ENCODE peak calls at places on chromosome 18, in eight cellular contexts. One of them, this sample, is unnamed.

GRCh38 chr18:23902396-23902795 is 112.2 kb upstream of the TTC39C start:
- DNase-seq in left colon: no peak
- DNase-seq in ovary: no peak
- DNase-seq in progenitor cell of endocrine pancreas: no peak
- DNase-seq in iris pigment epithelial cell: no peak
- DNase-seq in NCI-H345: peak
- DNase-seq in Calu3: no peak
- DNase-seq in A549: no peak
- DNase-seq in this sample: no peak

GRCh38 chr18:2883137-2883671 is 36.4 kb downstream of the EMILIN2 start:
- DNase-seq in NCI-H345: no peak
- DNase-seq in progenitor cell of endocrine pancreas: no peak
- DNase-seq in ovary: no peak
- DNase-seq in A549: no peak
- DNase-seq in Calu3: no peak
- DNase-seq in left colon: peak
- DNase-seq in iris pigment epithelial cell: no peak
- DNase-seq in this sample: no peak

GRCh38 chr18:76805221-76805620 is 17.1 kb upstream of the ZNF236 start:
- DNase-seq in NCI-H345: no peak
- DNase-seq in A549: no peak
- DNase-seq in left colon: no peak
- DNase-seq in Calu3: no peak
- DNase-seq in ovary: no peak
- DNase-seq in iris pigment epithelial cell: peak
- DNase-seq in progenitor cell of endocrine pancreas: no peak
- DNase-seq in this sample: no peak

GRCh38 chr18:63882333-63883141 is 5.0 kb upstream of the SERPINB2 start:
- DNase-seq in ovary: no peak
- DNase-seq in progenitor cell of endocrine pancreas: no peak
- DNase-seq in A549: peak
- DNase-seq in iris pigment epithelial cell: peak
- DNase-seq in NCI-H345: no peak
- DNase-seq in Calu3: peak
- DNase-seq in left colon: no peak
- DNase-seq in this sample: peak

GRCh38 chr18:67951166-67951565 is 434.6 kb upstream of the DSEL start:
- DNase-seq in iris pigment epithelial cell: peak
- DNase-seq in ovary: no peak
- DNase-seq in NCI-H345: no peak
- DNase-seq in left colon: no peak
- DNase-seq in Calu3: no peak
- DNase-seq in progenitor cell of endocrine pancreas: no peak
- DNase-seq in A549: no peak
- DNase-seq in this sample: peak

GRCh38 chr18:26301681-26302080 is 75.4 kb downstream of the TAF4B start:
- DNase-seq in progenitor cell of endocrine pancreas: no peak
- DNase-seq in ovary: no peak
- DNase-seq in Calu3: no peak
- DNase-seq in A549: peak
- DNase-seq in left colon: no peak
- DNase-seq in NCI-H345: no peak
- DNase-seq in iris pigment epithelial cell: peak
- DNase-seq in this sample: peak

GRCh38 chr18:28438381-28438780 is 261.5 kb upstream of the CDH2 start:
- DNase-seq in iris pigment epithelial cell: no peak
- DNase-seq in Calu3: no peak
- DNase-seq in ovary: no peak
- DNase-seq in progenitor cell of endocrine pancreas: no peak
- DNase-seq in NCI-H345: no peak
- DNase-seq in left colon: no peak
- DNase-seq in A549: no peak
- DNase-seq in this sample: no peak

GRCh38 chr18:37570336-37570930 is 4.8 kb upstream of the CELF4 start:
- DNase-seq in A549: no peak
- DNase-seq in progenitor cell of endocrine pancreas: no peak
- DNase-seq in ovary: no peak
- DNase-seq in left colon: no peak
- DNase-seq in NCI-H345: peak
- DNase-seq in iris pigment epithelial cell: no peak
- DNase-seq in Calu3: no peak
- DNase-seq in this sample: no peak

GRCh38 chr18:62187543-62188378 is 706 bp downstream of the RELCH start:
- DNase-seq in NCI-H345: no peak
- DNase-seq in progenitor cell of endocrine pancreas: peak
- DNase-seq in A549: peak
- DNase-seq in iris pigment epithelial cell: peak
- DNase-seq in ovary: peak
- DNase-seq in Calu3: peak
- DNase-seq in left colon: peak
- DNase-seq in this sample: peak

GRCh38 chr18:7789853-7790552 is 222.9 kb downstream of the PTPRM start:
- DNase-seq in NCI-H345: peak
- DNase-seq in Calu3: peak
- DNase-seq in progenitor cell of endocrine pancreas: no peak
- DNase-seq in A549: peak
- DNase-seq in ovary: no peak
- DNase-seq in left colon: no peak
- DNase-seq in iris pigment epithelial cell: peak
- DNase-seq in this sample: peak

GRCh38 chr18:49994410-49994809 is 181.1 kb upstream of the ACAA2 start:
- DNase-seq in iris pigment epithelial cell: no peak
- DNase-seq in NCI-H345: no peak
- DNase-seq in Calu3: no peak
- DNase-seq in left colon: no peak
- DNase-seq in A549: no peak
- DNase-seq in progenitor cell of endocrine pancreas: no peak
- DNase-seq in ovary: no peak
- DNase-seq in this sample: no peak

GRCh38 chr18:73683618-73684238 is 463.9 kb downstream of the FBXO15 start:
- DNase-seq in left colon: no peak
- DNase-seq in NCI-H345: no peak
- DNase-seq in Calu3: peak
- DNase-seq in A549: no peak
- DNase-seq in ovary: no peak
- DNase-seq in progenitor cell of endocrine pancreas: no peak
- DNase-seq in iris pigment epithelial cell: no peak
- DNase-seq in this sample: peak

GRCh38 chr18:74596959-74597661 is 560 bp upstream of the ZNF407 start:
- DNase-seq in NCI-H345: peak
- DNase-seq in progenitor cell of endocrine pancreas: peak
- DNase-seq in ovary: peak
- DNase-seq in left colon: peak
- DNase-seq in A549: peak
- DNase-seq in Calu3: peak
- DNase-seq in iris pigment epithelial cell: peak
- DNase-seq in this sample: peak

GRCh38 chr18:79486356-79487197 is 90.8 kb downstream of the NFATC1 start:
- DNase-seq in progenitor cell of endocrine pancreas: no peak
- DNase-seq in A549: no peak
- DNase-seq in Calu3: no peak
- DNase-seq in ovary: no peak
- DNase-seq in iris pigment epithelial cell: no peak
- DNase-seq in NCI-H345: no peak
- DNase-seq in left colon: no peak
- DNase-seq in this sample: no peak

GRCh38 chr18:45688834-45689233 is 35.1 kb upstream of the SLC14A1 start:
- DNase-seq in iris pigment epithelial cell: no peak
- DNase-seq in A549: no peak
- DNase-seq in progenitor cell of endocrine pancreas: no peak
- DNase-seq in Calu3: no peak
- DNase-seq in NCI-H345: peak
- DNase-seq in ovary: no peak
- DNase-seq in left colon: no peak
- DNase-seq in this sample: no peak

GRCh38 chr18:10318686-10318960 is 135.8 kb upstream of the APCDD1 start:
- DNase-seq in iris pigment epithelial cell: no peak
- DNase-seq in Calu3: no peak
- DNase-seq in A549: no peak
- DNase-seq in NCI-H345: no peak
- DNase-seq in ovary: no peak
- DNase-seq in progenitor cell of endocrine pancreas: no peak
- DNase-seq in left colon: no peak
- DNase-seq in this sample: peak

GRCh38 chr18:62384610-62385097 is 59.5 kb downstream of the TNFRSF11A start:
- DNase-seq in Calu3: no peak
- DNase-seq in progenitor cell of endocrine pancreas: peak
- DNase-seq in A549: peak
- DNase-seq in ovary: no peak
- DNase-seq in iris pigment epithelial cell: peak
- DNase-seq in left colon: no peak
- DNase-seq in NCI-H345: no peak
- DNase-seq in this sample: no peak

GRCh38 chr18:22434973-22435608 is 17.4 kb upstream of the CTAGE1 start:
- DNase-seq in Calu3: no peak
- DNase-seq in progenitor cell of endocrine pancreas: no peak
- DNase-seq in ovary: no peak
- DNase-seq in left colon: no peak
- DNase-seq in A549: peak
- DNase-seq in iris pigment epithelial cell: peak
- DNase-seq in NCI-H345: no peak
- DNase-seq in this sample: peak

GRCh38 chr18:50297621-50298442 is 10.3 kb upstream of the CXXC1 start:
- DNase-seq in A549: peak
- DNase-seq in ovary: peak
- DNase-seq in Calu3: peak
- DNase-seq in left colon: peak
- DNase-seq in progenitor cell of endocrine pancreas: no peak
- DNase-seq in NCI-H345: peak
- DNase-seq in iris pigment epithelial cell: peak
- DNase-seq in this sample: peak

GRCh38 chr18:47397671-47398319 is 146.3 kb upstream of the SKOR2 start:
- DNase-seq in A549: peak
- DNase-seq in Calu3: no peak
- DNase-seq in NCI-H345: no peak
- DNase-seq in left colon: no peak
- DNase-seq in iris pigment epithelial cell: no peak
- DNase-seq in progenitor cell of endocrine pancreas: no peak
- DNase-seq in ovary: no peak
- DNase-seq in this sample: no peak

GRCh38 chr18:77086034-77086433 is 46.5 kb downstream of the MBP start:
- DNase-seq in iris pigment epithelial cell: peak
- DNase-seq in progenitor cell of endocrine pancreas: no peak
- DNase-seq in ovary: no peak
- DNase-seq in Calu3: no peak
- DNase-seq in NCI-H345: no peak
- DNase-seq in A549: no peak
- DNase-seq in left colon: no peak
- DNase-seq in this sample: peak

GRCh38 chr18:25061345-25061744 is 290.6 kb downstream of the ZNF521 start:
- DNase-seq in progenitor cell of endocrine pancreas: no peak
- DNase-seq in NCI-H345: peak
- DNase-seq in Calu3: no peak
- DNase-seq in left colon: no peak
- DNase-seq in A549: no peak
- DNase-seq in ovary: no peak
- DNase-seq in iris pigment epithelial cell: no peak
- DNase-seq in this sample: peak

GRCh38 chr18:1498216-1498615 is 593.5 kb downstream of the ADCYAP1 start:
- DNase-seq in left colon: no peak
- DNase-seq in progenitor cell of endocrine pancreas: no peak
- DNase-seq in A549: no peak
- DNase-seq in iris pigment epithelial cell: no peak
- DNase-seq in NCI-H345: no peak
- DNase-seq in Calu3: no peak
- DNase-seq in ovary: no peak
- DNase-seq in this sample: no peak

GRCh38 chr18:61333271-61333745 is at the start of gene CDH20:
- DNase-seq in NCI-H345: no peak
- DNase-seq in left colon: no peak
- DNase-seq in progenitor cell of endocrine pancreas: no peak
- DNase-seq in A549: no peak
- DNase-seq in ovary: no peak
- DNase-seq in Calu3: no peak
- DNase-seq in iris pigment epithelial cell: peak
- DNase-seq in this sample: peak

GRCh38 chr18:13500227-13500865 is 226.0 kb downstream of the FAM210A start:
- DNase-seq in A549: peak
- DNase-seq in left colon: no peak
- DNase-seq in progenitor cell of endocrine pancreas: no peak
- DNase-seq in Calu3: no peak
- DNase-seq in NCI-H345: peak
- DNase-seq in iris pigment epithelial cell: peak
- DNase-seq in ovary: no peak
- DNase-seq in this sample: peak

GRCh38 chr18:48542513-48543181 is 3.8 kb downstream of the CTIF start:
- DNase-seq in iris pigment epithelial cell: no peak
- DNase-seq in NCI-H345: no peak
- DNase-seq in A549: no peak
- DNase-seq in ovary: peak
- DNase-seq in progenitor cell of endocrine pancreas: no peak
- DNase-seq in left colon: no peak
- DNase-seq in Calu3: peak
- DNase-seq in this sample: peak

GRCh38 chr18:48488388-48488850 is 50.4 kb upstream of the CTIF start:
- DNase-seq in NCI-H345: no peak
- DNase-seq in left colon: peak
- DNase-seq in Calu3: peak
- DNase-seq in ovary: peak
- DNase-seq in progenitor cell of endocrine pancreas: no peak
- DNase-seq in iris pigment epithelial cell: peak
- DNase-seq in A549: peak
- DNase-seq in this sample: peak

GRCh38 chr18:80108122-80108536 is 933 bp upstream of the ADNP2 start:
- DNase-seq in progenitor cell of endocrine pancreas: no peak
- DNase-seq in A549: no peak
- DNase-seq in NCI-H345: no peak
- DNase-seq in left colon: no peak
- DNase-seq in ovary: peak
- DNase-seq in Calu3: no peak
- DNase-seq in iris pigment epithelial cell: no peak
- DNase-seq in this sample: no peak

GRCh38 chr18:7370375-7370774 is 139.5 kb downstream of the LRRC30 start:
- DNase-seq in A549: no peak
- DNase-seq in left colon: no peak
- DNase-seq in progenitor cell of endocrine pancreas: no peak
- DNase-seq in Calu3: no peak
- DNase-seq in ovary: no peak
- DNase-seq in iris pigment epithelial cell: peak
- DNase-seq in NCI-H345: no peak
- DNase-seq in this sample: no peak

GRCh38 chr18:76602169-76602568 is 107.1 kb upstream of the ZNF516 start:
- DNase-seq in NCI-H345: no peak
- DNase-seq in ovary: no peak
- DNase-seq in iris pigment epithelial cell: no peak
- DNase-seq in left colon: no peak
- DNase-seq in progenitor cell of endocrine pancreas: no peak
- DNase-seq in Calu3: no peak
- DNase-seq in A549: no peak
- DNase-seq in this sample: no peak

GRCh38 chr18:37668971-37669747 is 103.6 kb upstream of the CELF4 start:
- DNase-seq in Calu3: no peak
- DNase-seq in iris pigment epithelial cell: no peak
- DNase-seq in A549: no peak
- DNase-seq in ovary: no peak
- DNase-seq in progenitor cell of endocrine pancreas: no peak
- DNase-seq in left colon: no peak
- DNase-seq in NCI-H345: peak
- DNase-seq in this sample: no peak

GRCh38 chr18:49639643-49640361 is 77.9 kb downstream of the LIPG start:
- DNase-seq in ovary: no peak
- DNase-seq in NCI-H345: no peak
- DNase-seq in progenitor cell of endocrine pancreas: no peak
- DNase-seq in Calu3: no peak
- DNase-seq in A549: no peak
- DNase-seq in left colon: no peak
- DNase-seq in iris pigment epithelial cell: peak
- DNase-seq in this sample: no peak

GRCh38 chr18:26133652-26134051 is at the start of gene PSMA8:
- DNase-seq in Calu3: no peak
- DNase-seq in progenitor cell of endocrine pancreas: no peak
- DNase-seq in A549: no peak
- DNase-seq in NCI-H345: no peak
- DNase-seq in left colon: no peak
- DNase-seq in iris pigment epithelial cell: no peak
- DNase-seq in ovary: no peak
- DNase-seq in this sample: no peak

GRCh38 chr18:57447154-57447621 is 12.0 kb downstream of the ONECUT2 start:
- DNase-seq in Calu3: peak
- DNase-seq in left colon: no peak
- DNase-seq in NCI-H345: peak
- DNase-seq in ovary: no peak
- DNase-seq in A549: no peak
- DNase-seq in progenitor cell of endocrine pancreas: peak
- DNase-seq in iris pigment epithelial cell: peak
- DNase-seq in this sample: peak

This sample was measured in adipocyte.